ENCODE peak calls at places on chromosomes 16 and 17, in nine cellular contexts. One of them, this sample, is unnamed.

GRCh38 chr17:907725-908124 is 71.9 kb downstream of the NXN start:
- DNase-seq in psoas muscle: no peak
- DNase-seq in PC-3: no peak
- DNase-seq in lung: no peak
- DNase-seq in heart right ventricle: no peak
- DNase-seq in tibial nerve: no peak
- DNase-seq in right cardiac atrium: no peak
- DNase-seq in brain microvascular endothelial cell: no peak
- DNase-seq in breast epithelium: no peak
- DNase-seq in this sample: no peak

GRCh38 chr16:68447721-68448359 is 468 bp downstream of the SMPD3 start:
- DNase-seq in lung: no peak
- DNase-seq in heart right ventricle: no peak
- DNase-seq in tibial nerve: no peak
- DNase-seq in brain microvascular endothelial cell: no peak
- DNase-seq in right cardiac atrium: no peak
- DNase-seq in psoas muscle: no peak
- DNase-seq in PC-3: no peak
- DNase-seq in breast epithelium: no peak
- DNase-seq in this sample: no peak

GRCh38 chr17:61205406-61205805 is 194.2 kb upstream of the TBX2 start:
- DNase-seq in lung: no peak
- DNase-seq in heart right ventricle: no peak
- DNase-seq in breast epithelium: no peak
- DNase-seq in PC-3: no peak
- DNase-seq in brain microvascular endothelial cell: no peak
- DNase-seq in psoas muscle: no peak
- DNase-seq in right cardiac atrium: no peak
- DNase-seq in tibial nerve: no peak
- DNase-seq in this sample: no peak

GRCh38 chr16:11047057-11047456 is 102.7 kb downstream of the CLEC16A start:
- DNase-seq in right cardiac atrium: no peak
- DNase-seq in heart right ventricle: no peak
- DNase-seq in breast epithelium: no peak
- DNase-seq in tibial nerve: no peak
- DNase-seq in lung: no peak
- DNase-seq in brain microvascular endothelial cell: no peak
- DNase-seq in PC-3: no peak
- DNase-seq in psoas muscle: no peak
- DNase-seq in this sample: no peak

GRCh38 chr17:3594976-3595375 is 14.2 kb downstream of the TRPV1 start:
- DNase-seq in PC-3: no peak
- DNase-seq in breast epithelium: no peak
- DNase-seq in brain microvascular endothelial cell: no peak
- DNase-seq in heart right ventricle: no peak
- DNase-seq in tibial nerve: no peak
- DNase-seq in psoas muscle: no peak
- DNase-seq in lung: no peak
- DNase-seq in right cardiac atrium: no peak
- DNase-seq in this sample: no peak

GRCh38 chr17:8326591-8327583 is 12.8 kb upstream of the ODF4 start:
- DNase-seq in brain microvascular endothelial cell: no peak
- DNase-seq in psoas muscle: peak; percentile 64
- DNase-seq in tibial nerve: no peak
- DNase-seq in breast epithelium: no peak
- DNase-seq in right cardiac atrium: peak; percentile 54
- DNase-seq in PC-3: no peak
- DNase-seq in heart right ventricle: peak; percentile 53
- DNase-seq in lung: no peak
- DNase-seq in this sample: no peak

GRCh38 chr17:41678907-41679739 is 9.6 kb upstream of the EIF1 start:
- DNase-seq in breast epithelium: no peak
- DNase-seq in right cardiac atrium: no peak
- DNase-seq in tibial nerve: no peak
- DNase-seq in psoas muscle: peak; percentile 12
- DNase-seq in lung: peak; percentile 65
- DNase-seq in brain microvascular endothelial cell: no peak
- DNase-seq in heart right ventricle: no peak
- DNase-seq in PC-3: peak; percentile 40
- DNase-seq in this sample: no peak

GRCh38 chr16:1291576-1291974 is 17.9 kb upstream of the UBE2I start:
- DNase-seq in heart right ventricle: no peak
- DNase-seq in breast epithelium: no peak
- DNase-seq in tibial nerve: no peak
- DNase-seq in right cardiac atrium: no peak
- DNase-seq in brain microvascular endothelial cell: no peak
- DNase-seq in PC-3: no peak
- DNase-seq in psoas muscle: no peak
- DNase-seq in lung: no peak
- DNase-seq in this sample: no peak

GRCh38 chr16:73886378-73886777 is 410.2 kb upstream of the PSMD7 start:
- DNase-seq in PC-3: no peak
- DNase-seq in right cardiac atrium: no peak
- DNase-seq in lung: no peak
- DNase-seq in tibial nerve: no peak
- DNase-seq in psoas muscle: no peak
- DNase-seq in brain microvascular endothelial cell: no peak
- DNase-seq in heart right ventricle: no peak
- DNase-seq in breast epithelium: no peak
- DNase-seq in this sample: no peak

GRCh38 chr17:30095507-30096244 is 20.9 kb upstream of the NSRP1 start:
- DNase-seq in lung: no peak
- DNase-seq in tibial nerve: no peak
- DNase-seq in heart right ventricle: no peak
- DNase-seq in breast epithelium: no peak
- DNase-seq in brain microvascular endothelial cell: peak; percentile 78
- DNase-seq in psoas muscle: no peak
- DNase-seq in right cardiac atrium: no peak
- DNase-seq in PC-3: peak; percentile 74
- DNase-seq in this sample: no peak

DNA sequence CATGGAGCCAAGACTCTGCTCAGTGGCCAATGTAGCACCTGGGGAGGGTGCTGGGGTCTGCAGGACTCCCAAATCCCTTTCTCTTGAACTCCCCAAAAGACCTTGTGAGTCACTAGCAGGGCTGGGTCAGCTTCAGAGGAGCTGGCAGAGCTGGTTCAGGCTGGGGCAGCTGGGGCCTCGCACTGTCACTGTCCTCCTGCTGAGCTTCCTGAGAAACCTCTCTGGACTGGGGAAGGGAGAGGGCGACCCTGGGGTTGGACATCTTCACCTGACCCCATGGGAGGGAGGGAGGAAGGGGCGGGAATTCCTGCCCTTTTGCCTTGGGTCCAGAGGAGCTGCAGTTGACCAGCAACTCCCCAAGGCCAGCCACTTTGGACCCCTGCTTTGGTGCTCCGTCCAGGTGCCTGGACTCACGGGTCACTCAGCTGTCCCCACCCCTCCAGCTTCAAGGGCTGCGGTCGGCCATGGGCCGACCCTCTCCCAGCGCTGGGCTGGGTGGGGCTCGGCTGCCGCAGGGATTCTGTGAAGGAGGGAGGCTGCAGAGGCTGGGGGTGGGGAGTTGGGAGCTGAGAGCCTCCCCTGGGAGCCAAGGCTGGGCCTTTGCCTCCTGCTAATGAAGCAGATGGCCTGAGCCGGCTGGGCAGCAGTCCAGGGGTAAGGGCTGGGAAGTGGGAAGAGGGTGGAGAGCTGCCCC is 9.2 kb downstream of the FMNL1 start:
- DNase-seq in heart right ventricle: peak; percentile 78
- DNase-seq in lung: no peak
- DNase-seq in brain microvascular endothelial cell: no peak
- DNase-seq in PC-3: peak; percentile 66
- DNase-seq in breast epithelium: no peak
- DNase-seq in psoas muscle: peak; percentile 83
- DNase-seq in right cardiac atrium: peak; percentile 81
- DNase-seq in tibial nerve: no peak
- DNase-seq in this sample: no peak
- H3K27ac ChIP-seq in heart right ventricle: no peak overlapping the region
- H3K27ac ChIP-seq in lung: no peak overlapping the region
- H3K27ac ChIP-seq in brain microvascular endothelial cell: no peak overlapping the region
- H3K27ac ChIP-seq in PC-3: peak overlapping the region; percentile 69
- H3K27ac ChIP-seq in breast epithelium: no peak overlapping the region
- H3K27ac ChIP-seq in psoas muscle: no peak overlapping the region
- H3K27ac ChIP-seq in right cardiac atrium: no peak overlapping the region
- H3K27ac ChIP-seq in tibial nerve: peak overlapping the region; percentile 80
- H3K27ac ChIP-seq in this sample: no peak overlapping the region

DNA sequence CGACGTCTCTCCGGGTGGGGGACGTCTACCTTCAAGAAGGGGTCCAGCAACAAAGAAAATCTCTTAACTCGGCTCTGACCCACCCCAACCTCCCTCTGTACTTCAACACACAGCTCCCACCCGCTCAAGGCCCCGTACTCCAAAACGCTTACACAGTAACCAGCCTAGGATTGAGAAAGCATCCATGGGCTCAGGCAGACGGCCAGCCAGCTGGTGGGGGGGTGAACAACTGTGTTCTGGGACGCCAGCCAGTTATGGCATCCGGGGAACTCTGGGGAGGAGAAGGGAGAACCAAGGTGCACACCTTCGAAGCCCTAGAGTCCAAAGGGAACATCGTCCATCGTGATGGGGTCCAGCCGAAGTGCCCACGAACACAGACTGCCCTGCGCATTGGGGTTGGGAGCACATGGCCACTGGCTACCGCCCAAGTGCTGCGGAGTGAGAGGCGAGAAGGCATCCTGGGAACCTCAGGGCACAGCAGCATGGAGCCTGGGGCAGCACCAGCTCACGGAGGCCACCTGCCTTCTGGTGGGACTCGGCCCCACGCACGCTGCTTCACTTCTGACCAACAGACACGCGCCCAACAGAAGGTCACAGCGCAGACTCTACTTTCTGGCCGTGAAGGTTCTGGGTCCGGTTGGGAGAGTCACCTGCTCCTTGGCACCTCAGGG is 14.3 kb downstream of the SLC16A3 start:
- DNase-seq in psoas muscle: peak; percentile 96
- DNase-seq in tibial nerve: peak; percentile 71
- DNase-seq in breast epithelium: peak; percentile 85
- DNase-seq in heart right ventricle: peak; percentile 81
- DNase-seq in lung: peak; percentile 90
- DNase-seq in right cardiac atrium: peak; percentile 89
- DNase-seq in brain microvascular endothelial cell: peak; percentile 53
- DNase-seq in PC-3: peak; percentile 54
- DNase-seq in this sample: peak; percentile 76
- H3K27ac ChIP-seq in psoas muscle: peak overlapping the region; percentile 73
- H3K27ac ChIP-seq in tibial nerve: peak overlapping the region; percentile 91
- H3K27ac ChIP-seq in breast epithelium: peak overlapping the region; percentile 79
- H3K27ac ChIP-seq in heart right ventricle: no peak overlapping the region
- H3K27ac ChIP-seq in lung: peak overlapping the region; percentile 70
- H3K27ac ChIP-seq in right cardiac atrium: no peak overlapping the region
- H3K27ac ChIP-seq in brain microvascular endothelial cell: no peak overlapping the region
- H3K27ac ChIP-seq in PC-3: no peak overlapping the region
- H3K27ac ChIP-seq in this sample: peak overlapping the region; percentile 46

GRCh38 chr17:76049239-76049638 is 22.1 kb upstream of the EVPL start:
- DNase-seq in brain microvascular endothelial cell: no peak
- DNase-seq in tibial nerve: no peak
- DNase-seq in heart right ventricle: no peak
- DNase-seq in psoas muscle: no peak
- DNase-seq in lung: no peak
- DNase-seq in right cardiac atrium: no peak
- DNase-seq in PC-3: no peak
- DNase-seq in breast epithelium: no peak
- DNase-seq in this sample: no peak

GRCh38 chr17:76050226-76051070 is 21.9 kb downstream of the SRP68 start:
- DNase-seq in psoas muscle: no peak
- DNase-seq in PC-3: no peak
- DNase-seq in brain microvascular endothelial cell: no peak
- DNase-seq in right cardiac atrium: no peak
- DNase-seq in lung: no peak
- DNase-seq in tibial nerve: no peak
- DNase-seq in breast epithelium: no peak
- DNase-seq in heart right ventricle: no peak
- DNase-seq in this sample: no peak

GRCh38 chr17:76048711-76049110 is 21.6 kb upstream of the EVPL start:
- DNase-seq in right cardiac atrium: no peak
- DNase-seq in breast epithelium: no peak
- DNase-seq in psoas muscle: no peak
- DNase-seq in lung: no peak
- DNase-seq in PC-3: peak; percentile 41
- DNase-seq in brain microvascular endothelial cell: peak; percentile 86
- DNase-seq in tibial nerve: no peak
- DNase-seq in heart right ventricle: no peak
- DNase-seq in this sample: no peak

GRCh38 chr17:76051571-76051970 is 20.7 kb downstream of the SRP68 start:
- DNase-seq in heart right ventricle: no peak
- DNase-seq in psoas muscle: no peak
- DNase-seq in tibial nerve: no peak
- DNase-seq in lung: no peak
- DNase-seq in right cardiac atrium: no peak
- DNase-seq in breast epithelium: no peak
- DNase-seq in PC-3: no peak
- DNase-seq in brain microvascular endothelial cell: no peak
- DNase-seq in this sample: no peak

DNA sequence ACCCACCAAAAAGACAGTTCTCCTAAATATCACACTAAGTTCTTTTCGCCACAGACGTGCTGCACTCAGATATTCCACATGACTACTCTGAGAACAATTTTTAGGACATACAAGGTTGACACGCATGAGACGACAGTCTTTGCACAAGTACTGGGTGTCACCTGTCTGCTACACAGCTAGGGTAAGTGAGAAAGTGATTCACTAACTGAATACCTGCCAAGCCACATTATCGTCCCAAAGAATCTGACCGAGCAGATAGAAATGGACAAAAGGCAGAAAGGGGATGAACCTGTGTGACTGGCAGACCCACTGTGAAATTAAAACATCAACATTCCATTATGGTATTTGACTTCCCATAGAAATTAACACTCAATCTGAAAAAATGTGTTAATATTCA is 21.2 kb downstream of the SRP68 start:
- DNase-seq in tibial nerve: no peak
- DNase-seq in heart right ventricle: no peak
- DNase-seq in psoas muscle: no peak
- DNase-seq in lung: no peak
- DNase-seq in right cardiac atrium: no peak
- DNase-seq in breast epithelium: no peak
- DNase-seq in brain microvascular endothelial cell: peak; percentile 30
- DNase-seq in PC-3: peak; percentile 88
- DNase-seq in this sample: no peak
- H3K27ac ChIP-seq in tibial nerve: no peak overlapping the region
- H3K27ac ChIP-seq in heart right ventricle: no peak overlapping the region
- H3K27ac ChIP-seq in psoas muscle: peak overlapping the region; percentile 26
- H3K27ac ChIP-seq in lung: no peak overlapping the region
- H3K27ac ChIP-seq in right cardiac atrium: no peak overlapping the region
- H3K27ac ChIP-seq in breast epithelium: peak overlapping the region; percentile 70
- H3K27ac ChIP-seq in brain microvascular endothelial cell: peak overlapping the region; percentile 35
- H3K27ac ChIP-seq in PC-3: peak overlapping the region; percentile 63
- H3K27ac ChIP-seq in this sample: no peak overlapping the region

DNA sequence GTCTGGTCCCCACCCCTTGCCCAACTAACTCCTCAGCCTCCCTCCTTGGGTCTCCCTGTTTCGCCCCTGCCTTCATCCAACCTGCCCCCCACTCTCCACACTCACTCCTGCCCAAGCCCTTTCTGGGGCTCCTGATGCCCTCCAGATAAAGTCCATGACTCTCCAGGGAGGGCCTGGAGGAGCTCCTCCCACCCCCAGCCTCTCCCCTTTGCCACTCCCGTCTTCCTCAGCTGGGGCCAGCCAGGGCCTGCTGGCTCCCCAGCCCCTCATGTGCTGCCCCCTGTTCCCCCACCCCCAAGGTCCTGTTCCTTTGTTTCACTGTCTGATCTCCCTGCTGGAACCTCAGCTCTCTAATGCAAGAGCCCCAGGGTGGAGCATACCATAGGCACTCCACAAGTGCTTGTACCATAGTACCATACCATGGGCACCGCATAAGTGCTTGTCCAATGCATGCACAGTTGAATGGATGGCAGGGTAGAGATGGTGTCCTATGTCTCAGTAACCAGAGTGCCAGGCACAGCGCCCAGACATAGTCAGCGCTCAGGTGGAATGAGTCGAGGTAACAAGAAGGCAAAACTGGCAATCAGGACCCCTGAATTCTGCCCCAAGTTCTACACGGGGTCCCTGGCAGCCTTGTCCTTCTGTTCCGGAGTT is 1.5 kb downstream of the PLCD3 start:
- DNase-seq in PC-3: no peak
- DNase-seq in heart right ventricle: no peak
- DNase-seq in brain microvascular endothelial cell: no peak
- DNase-seq in psoas muscle: no peak
- DNase-seq in lung: no peak
- DNase-seq in tibial nerve: no peak
- DNase-seq in breast epithelium: no peak
- DNase-seq in right cardiac atrium: no peak
- DNase-seq in this sample: no peak
- H3K27ac ChIP-seq in PC-3: peak overlapping the region; percentile 13
- H3K27ac ChIP-seq in heart right ventricle: peak overlapping the region; percentile 98
- H3K27ac ChIP-seq in brain microvascular endothelial cell: no peak overlapping the region
- H3K27ac ChIP-seq in psoas muscle: peak overlapping the region; percentile 91
- H3K27ac ChIP-seq in lung: peak overlapping the region; percentile 5
- H3K27ac ChIP-seq in tibial nerve: peak overlapping the region; percentile 100
- H3K27ac ChIP-seq in breast epithelium: peak overlapping the region; percentile 99
- H3K27ac ChIP-seq in right cardiac atrium: no peak overlapping the region
- H3K27ac ChIP-seq in this sample: no peak overlapping the region

This sample was measured in substantia nigra.